ENCODE peak calls at places on chromosomes 7 and 10, in nine cellular contexts. E is activated effector memory CD4-positive, alpha-beta T cell treated with anti-CD3 and anti-CD28 coated beads, Interleukin-2, amount 50 U/mL, for 16 hours; H is NCI-H2081; G is Right ventricle myocardium superior; M is glutamatergic neuron; Y is memory B cell; P is Karpas-422; S is substantia nigra; X is pancreas. R is an unnamed sample.

GRCh38 chr7:103532955-103533354 is 86.9 kb upstream of the SLC26A5 start:
- DNase-seq in E (no peak), H (no peak), G (no peak), M (no peak), Y (no peak), P (no peak), S (no peak), X (no peak), R (no peak)

GRCh38 chr7:142562688-142563087 is 186.6 kb upstream of the PRSS1 start:
- DNase-seq in E (no peak), H (no peak), G (no peak), M (no peak), Y (no peak), P (no peak), S (no peak), X (no peak), R (no peak)

GRCh38 chr7:151740180-151740845 is 136.6 kb downstream of the PRKAG2 start:
- DNase-seq in E (no peak), H (peak), G (no peak), M (no peak), Y (no peak), P (no peak), S (no peak), X (no peak), R (no peak)

GRCh38 chr7:69342154-69342884 is 256.0 kb upstream of the AUTS2 start:
- DNase-seq in E (no peak), H (no peak), G (no peak), M (no peak), Y (no peak), P (no peak), S (no peak), X (no peak), R (no peak)

GRCh38 chr10:71394926-71395562 is 1.7 kb upstream of the CDH23 start:
- DNase-seq in E (no peak), H (no peak), G (no peak), M (no peak), Y (no peak), P (no peak), S (no peak), X (no peak), R (no peak)

GRCh38 chr7:1678571-1679325 is 8.7 kb downstream of the ELFN1 start:
- DNase-seq in E (peak), H (no peak), G (no peak), M (no peak), Y (no peak), P (no peak), S (no peak), X (no peak), R (no peak)

GRCh38 chr7:136523581-136523980 is 344.9 kb upstream of the CHRM2 start:
- DNase-seq in E (no peak), H (no peak), G (no peak), M (no peak), Y (no peak), P (peak), S (no peak), X (no peak), R (no peak)

GRCh38 chr7:156777364-156778069 is 115.5 kb downstream of the LMBR1 start:
- DNase-seq in E (peak), H (no peak), G (no peak), M (no peak), Y (no peak), P (no peak), S (no peak), X (no peak), R (no peak)